ENCODE peak calls at places on chromosome 3, in four cellular contexts. T is transverse colon, Q is astrocyte, K is fibroblast of mammary gland. F is an unnamed sample.
A peak's percentile ranks its signal among the peaks of the same experiment; 100 is the strongest.

GRCh38 chr3:125375950-125376679 is 990 bp upstream of the ZNF148 start:
- DNase-seq in K (peak; percentile 69), T (no peak), Q (no peak), F (peak; percentile 12)

GRCh38 chr3:155560135-155560534 is 184.7 kb downstream of the PLCH1 start:
- DNase-seq in K (no peak), T (no peak), Q (no peak), F (no peak)

GRCh38 chr3:72437666-72438065 is 410.6 kb downstream of the SHQ1 start:
- DNase-seq in T (no peak), Q (no peak), K (no peak), F (no peak)

GRCh38 chr3:149299938-149300791 is 33.3 kb downstream of the TM4SF18 start:
- DNase-seq in T (peak; percentile 52), Q (peak; percentile 99), K (peak; percentile 97), F (peak; percentile 95)

GRCh38 chr3:149307435-149307783 is 26.0 kb downstream of the TM4SF18 start:
- DNase-seq in T (no peak), K (no peak), Q (no peak), F (no peak)

GRCh38 chr3:169634618-169635236 is 28.8 kb downstream of the MECOM start:
- DNase-seq in K (no peak), T (peak; percentile 84), Q (no peak), F (peak; percentile 52)

GRCh38 chr3:124811441-124811840 is 75.7 kb downstream of the ITGB5 start:
- DNase-seq in Q (peak; percentile 85), T (no peak), K (peak; percentile 86), F (peak; percentile 92)

GRCh38 chr3:39814007-39814406 is 4.6 kb downstream of the MYRIP start:
- DNase-seq in K (peak; percentile 63), Q (peak; percentile 49), T (no peak), F (peak; percentile 94)

GRCh38 chr3:139772539-139773500 is 95.0 kb upstream of the NMNAT3 start:
- DNase-seq in Q (peak; percentile 99), K (peak; percentile 88), T (no peak), F (peak; percentile 78)

GRCh38 chr3:11555211-11555782 is 88.4 kb downstream of the VGLL4 start:
- DNase-seq in K (no peak), T (no peak), Q (no peak), F (no peak)

GRCh38 chr3:170705136-170705535 is 119.3 kb upstream of the SLC7A14 start:
- DNase-seq in Q (no peak), K (no peak), T (no peak), F (no peak)

GRCh38 chr3:186241910-186242821 is 119.9 kb downstream of the DGKG start:
- DNase-seq in Q (peak; percentile 60), K (peak; percentile 86), T (peak; percentile 70), F (peak; percentile 72)

GRCh38 chr3:125357837-125358236 is 17.3 kb downstream of the ZNF148 start:
- DNase-seq in Q (no peak), T (no peak), K (no peak), F (no peak)

GRCh38 chr3:46191730-46192129 is 16.4 kb downstream of the CCR1 start:
- DNase-seq in K (no peak), Q (no peak), T (no peak), F (no peak)

GRCh38 chr3:175186511-175186910 is 327.4 kb downstream of the NAALADL2 start:
- DNase-seq in K (peak; percentile 21), T (no peak), Q (peak; percentile 31), F (no peak)

GRCh38 chr3:156817931-156818765 is 8.0 kb upstream of the LEKR1 start:
- DNase-seq in T (no peak), Q (no peak), K (no peak), F (no peak)

GRCh38 chr3:18740631-18741583 is 315.8 kb upstream of the SATB1 start:
- DNase-seq in T (peak; percentile 16), Q (no peak), K (no peak), F (no peak)

GRCh38 chr3:161070252-161070930 is 34.8 kb downstream of the B3GALNT1 start:
- DNase-seq in K (no peak), Q (no peak), T (no peak), F (no peak)
- H3K4me3 ChIP-seq in K (no peak overlapping the region), Q (no peak overlapping the region), T (no peak overlapping the region), F (no peak overlapping the region)

GRCh38 chr3:81643721-81644120 is 117.7 kb downstream of the GBE1 start:
- DNase-seq in Q (peak; percentile 22), K (peak; percentile 36), T (peak; percentile 11), F (peak; percentile 41)
- TF ChIP-seq CTCF in Q (peak; percentile 29), K (peak; percentile 25), T (peak; percentile 35), F (peak; percentile 26)

GRCh38 chr3:158110658-158111018 is 749 bp downstream of the RSRC1 start:
- DNase-seq in T (no peak), Q (no peak), K (no peak), F (no peak)
- H3K4me3 ChIP-seq in T (peak overlapping the region; percentile 62), Q (peak overlapping the region; percentile 84), K (peak overlapping the region; percentile 90), F (peak overlapping the region; percentile 91)

GRCh38 chr3:54773251-54773650 is 154.6 kb downstream of the LRTM1 start:
- DNase-seq in K (no peak), Q (no peak), T (no peak), F (no peak)
- TF ChIP-seq CTCF in K (no peak), Q (no peak), T (no peak), F (no peak)

F was measured in fibroblast of the aortic adventitia.